ENCODE peak calls at places on chromosomes 13 and 19, in seven cellular contexts. One of them, this sample, is unnamed.

GRCh38 chr13:25468330-25469178 is 96.8 kb downstream of the ATP8A2 start:
- DNase-seq in GOT3: no peak
- DNase-seq in activated CD4-positive, alpha-beta T cell treated with anti-CD3 and anti-CD28 coated beads, Interleukin-2, amount 50 U/mL, for 1 hour: no peak
- DNase-seq in stimulated activated naive B cell treated with anti-CD40 and anti-IgM and Interleukin-4, amounts not matched to agents 10 μg/mL and 1 μg/mL and 100 μg/mL, for 72 hours: no peak
- DNase-seq in Right ventricle myocardium superior: no peak
- DNase-seq in neural crest cell: peak; percentile 47
- DNase-seq in T-cell: no peak
- DNase-seq in this sample: peak; percentile 48

GRCh38 chr13:40271511-40271910 is 394.9 kb downstream of the FOXO1 start:
- DNase-seq in stimulated activated naive B cell treated with anti-CD40 and anti-IgM and Interleukin-4, amounts not matched to agents 10 μg/mL and 1 μg/mL and 100 μg/mL, for 72 hours: no peak
- DNase-seq in Right ventricle myocardium superior: peak; percentile 57
- DNase-seq in activated CD4-positive, alpha-beta T cell treated with anti-CD3 and anti-CD28 coated beads, Interleukin-2, amount 50 U/mL, for 1 hour: no peak
- DNase-seq in GOT3: no peak
- DNase-seq in T-cell: no peak
- DNase-seq in neural crest cell: no peak
- DNase-seq in this sample: peak; percentile 45

GRCh38 chr13:112438094-112438493 is 61.9 kb downstream of the SPACA7 start:
- DNase-seq in T-cell: no peak
- DNase-seq in neural crest cell: no peak
- DNase-seq in Right ventricle myocardium superior: no peak
- DNase-seq in stimulated activated naive B cell treated with anti-CD40 and anti-IgM and Interleukin-4, amounts not matched to agents 10 μg/mL and 1 μg/mL and 100 μg/mL, for 72 hours: no peak
- DNase-seq in activated CD4-positive, alpha-beta T cell treated with anti-CD3 and anti-CD28 coated beads, Interleukin-2, amount 50 U/mL, for 1 hour: no peak
- DNase-seq in GOT3: no peak
- DNase-seq in this sample: no peak

GRCh38 chr13:110770678-110771077 is 57.2 kb downstream of the ING1 start:
- DNase-seq in stimulated activated naive B cell treated with anti-CD40 and anti-IgM and Interleukin-4, amounts not matched to agents 10 μg/mL and 1 μg/mL and 100 μg/mL, for 72 hours: no peak
- DNase-seq in T-cell: no peak
- DNase-seq in Right ventricle myocardium superior: no peak
- DNase-seq in neural crest cell: no peak
- DNase-seq in activated CD4-positive, alpha-beta T cell treated with anti-CD3 and anti-CD28 coated beads, Interleukin-2, amount 50 U/mL, for 1 hour: no peak
- DNase-seq in GOT3: no peak
- DNase-seq in this sample: no peak

GRCh38 chr19:5504115-5504514 is 48.9 kb downstream of the ZNRF4 start:
- DNase-seq in GOT3: no peak
- DNase-seq in neural crest cell: no peak
- DNase-seq in Right ventricle myocardium superior: no peak
- DNase-seq in T-cell: no peak
- DNase-seq in stimulated activated naive B cell treated with anti-CD40 and anti-IgM and Interleukin-4, amounts not matched to agents 10 μg/mL and 1 μg/mL and 100 μg/mL, for 72 hours: no peak
- DNase-seq in activated CD4-positive, alpha-beta T cell treated with anti-CD3 and anti-CD28 coated beads, Interleukin-2, amount 50 U/mL, for 1 hour: no peak
- DNase-seq in this sample: no peak

GRCh38 chr13:64527561-64527960 is 2702.6 kb downstream of the PCDH9 start:
- DNase-seq in activated CD4-positive, alpha-beta T cell treated with anti-CD3 and anti-CD28 coated beads, Interleukin-2, amount 50 U/mL, for 1 hour: no peak
- DNase-seq in stimulated activated naive B cell treated with anti-CD40 and anti-IgM and Interleukin-4, amounts not matched to agents 10 μg/mL and 1 μg/mL and 100 μg/mL, for 72 hours: no peak
- DNase-seq in GOT3: no peak
- DNase-seq in neural crest cell: no peak
- DNase-seq in Right ventricle myocardium superior: no peak
- DNase-seq in T-cell: no peak
- DNase-seq in this sample: no peak

GRCh38 chr13:101492251-101492910 is 39.9 kb downstream of the ITGBL1 start:
- DNase-seq in neural crest cell: no peak
- DNase-seq in Right ventricle myocardium superior: no peak
- DNase-seq in T-cell: no peak
- DNase-seq in activated CD4-positive, alpha-beta T cell treated with anti-CD3 and anti-CD28 coated beads, Interleukin-2, amount 50 U/mL, for 1 hour: no peak
- DNase-seq in stimulated activated naive B cell treated with anti-CD40 and anti-IgM and Interleukin-4, amounts not matched to agents 10 μg/mL and 1 μg/mL and 100 μg/mL, for 72 hours: no peak
- DNase-seq in GOT3: no peak
- DNase-seq in this sample: no peak

GRCh38 chr13:93080587-93080986 is 146.0 kb upstream of the GPC6 start:
- DNase-seq in activated CD4-positive, alpha-beta T cell treated with anti-CD3 and anti-CD28 coated beads, Interleukin-2, amount 50 U/mL, for 1 hour: no peak
- DNase-seq in Right ventricle myocardium superior: no peak
- DNase-seq in stimulated activated naive B cell treated with anti-CD40 and anti-IgM and Interleukin-4, amounts not matched to agents 10 μg/mL and 1 μg/mL and 100 μg/mL, for 72 hours: no peak
- DNase-seq in T-cell: no peak
- DNase-seq in neural crest cell: no peak
- DNase-seq in GOT3: no peak
- DNase-seq in this sample: no peak

GRCh38 chr13:77470986-77471385 is 64.5 kb upstream of the SCEL start:
- DNase-seq in GOT3: no peak
- DNase-seq in T-cell: no peak
- DNase-seq in neural crest cell: no peak
- DNase-seq in Right ventricle myocardium superior: no peak
- DNase-seq in activated CD4-positive, alpha-beta T cell treated with anti-CD3 and anti-CD28 coated beads, Interleukin-2, amount 50 U/mL, for 1 hour: no peak
- DNase-seq in stimulated activated naive B cell treated with anti-CD40 and anti-IgM and Interleukin-4, amounts not matched to agents 10 μg/mL and 1 μg/mL and 100 μg/mL, for 72 hours: no peak
- DNase-seq in this sample: no peak

GRCh38 chr13:69109891-69110525 is 997.6 kb upstream of the ATXN8OS start:
- DNase-seq in Right ventricle myocardium superior: no peak
- DNase-seq in activated CD4-positive, alpha-beta T cell treated with anti-CD3 and anti-CD28 coated beads, Interleukin-2, amount 50 U/mL, for 1 hour: no peak
- DNase-seq in neural crest cell: no peak
- DNase-seq in GOT3: no peak
- DNase-seq in T-cell: no peak
- DNase-seq in stimulated activated naive B cell treated with anti-CD40 and anti-IgM and Interleukin-4, amounts not matched to agents 10 μg/mL and 1 μg/mL and 100 μg/mL, for 72 hours: no peak
- DNase-seq in this sample: no peak

GRCh38 chr19:8481191-8481590 is 21.2 kb downstream of the PRAM1 start:
- DNase-seq in T-cell: no peak
- DNase-seq in neural crest cell: no peak
- DNase-seq in GOT3: no peak
- DNase-seq in stimulated activated naive B cell treated with anti-CD40 and anti-IgM and Interleukin-4, amounts not matched to agents 10 μg/mL and 1 μg/mL and 100 μg/mL, for 72 hours: no peak
- DNase-seq in activated CD4-positive, alpha-beta T cell treated with anti-CD3 and anti-CD28 coated beads, Interleukin-2, amount 50 U/mL, for 1 hour: no peak
- DNase-seq in Right ventricle myocardium superior: no peak
- DNase-seq in this sample: no peak

GRCh38 chr19:41398603-41399002 is 985 bp downstream of the BCKDHA start:
- DNase-seq in stimulated activated naive B cell treated with anti-CD40 and anti-IgM and Interleukin-4, amounts not matched to agents 10 μg/mL and 1 μg/mL and 100 μg/mL, for 72 hours: no peak
- DNase-seq in GOT3: no peak
- DNase-seq in T-cell: no peak
- DNase-seq in activated CD4-positive, alpha-beta T cell treated with anti-CD3 and anti-CD28 coated beads, Interleukin-2, amount 50 U/mL, for 1 hour: no peak
- DNase-seq in neural crest cell: no peak
- DNase-seq in Right ventricle myocardium superior: no peak
- DNase-seq in this sample: no peak

GRCh38 chr19:10454267-10454666 is 33.9 kb downstream of the PDE4A start:
- DNase-seq in GOT3: no peak
- DNase-seq in T-cell: no peak
- DNase-seq in neural crest cell: peak; percentile 40
- DNase-seq in Right ventricle myocardium superior: no peak
- DNase-seq in activated CD4-positive, alpha-beta T cell treated with anti-CD3 and anti-CD28 coated beads, Interleukin-2, amount 50 U/mL, for 1 hour: no peak
- DNase-seq in stimulated activated naive B cell treated with anti-CD40 and anti-IgM and Interleukin-4, amounts not matched to agents 10 μg/mL and 1 μg/mL and 100 μg/mL, for 72 hours: no peak
- DNase-seq in this sample: no peak

GRCh38 chr19:50607874-50608785 is 31.6 kb downstream of the SYT3 start:
- DNase-seq in GOT3: peak; percentile 35
- DNase-seq in Right ventricle myocardium superior: peak; percentile 77
- DNase-seq in stimulated activated naive B cell treated with anti-CD40 and anti-IgM and Interleukin-4, amounts not matched to agents 10 μg/mL and 1 μg/mL and 100 μg/mL, for 72 hours: peak; percentile 91
- DNase-seq in activated CD4-positive, alpha-beta T cell treated with anti-CD3 and anti-CD28 coated beads, Interleukin-2, amount 50 U/mL, for 1 hour: peak; percentile 56
- DNase-seq in neural crest cell: peak; percentile 97
- DNase-seq in T-cell: peak; percentile 3
- DNase-seq in this sample: peak; percentile 88

GRCh38 chr19:31282346-31282745 is 66.9 kb downstream of the TSHZ3 start:
- DNase-seq in T-cell: no peak
- DNase-seq in GOT3: no peak
- DNase-seq in stimulated activated naive B cell treated with anti-CD40 and anti-IgM and Interleukin-4, amounts not matched to agents 10 μg/mL and 1 μg/mL and 100 μg/mL, for 72 hours: no peak
- DNase-seq in activated CD4-positive, alpha-beta T cell treated with anti-CD3 and anti-CD28 coated beads, Interleukin-2, amount 50 U/mL, for 1 hour: no peak
- DNase-seq in neural crest cell: no peak
- DNase-seq in Right ventricle myocardium superior: no peak
- DNase-seq in this sample: no peak

GRCh38 chr19:12955996-12956395 is 1.0 kb downstream of the GADD45GIP1 start:
- DNase-seq in neural crest cell: no peak
- DNase-seq in activated CD4-positive, alpha-beta T cell treated with anti-CD3 and anti-CD28 coated beads, Interleukin-2, amount 50 U/mL, for 1 hour: no peak
- DNase-seq in stimulated activated naive B cell treated with anti-CD40 and anti-IgM and Interleukin-4, amounts not matched to agents 10 μg/mL and 1 μg/mL and 100 μg/mL, for 72 hours: no peak
- DNase-seq in T-cell: no peak
- DNase-seq in GOT3: no peak
- DNase-seq in Right ventricle myocardium superior: no peak
- DNase-seq in this sample: no peak

GRCh38 chr19:11044436-11044835 is 44.8 kb upstream of the LDLR start:
- DNase-seq in GOT3: no peak
- DNase-seq in neural crest cell: no peak
- DNase-seq in activated CD4-positive, alpha-beta T cell treated with anti-CD3 and anti-CD28 coated beads, Interleukin-2, amount 50 U/mL, for 1 hour: no peak
- DNase-seq in Right ventricle myocardium superior: no peak
- DNase-seq in stimulated activated naive B cell treated with anti-CD40 and anti-IgM and Interleukin-4, amounts not matched to agents 10 μg/mL and 1 μg/mL and 100 μg/mL, for 72 hours: no peak
- DNase-seq in T-cell: no peak
- DNase-seq in this sample: no peak

GRCh38 chr19:16301999-16302694 is 22.5 kb upstream of the KLF2 start:
- DNase-seq in T-cell: no peak
- DNase-seq in stimulated activated naive B cell treated with anti-CD40 and anti-IgM and Interleukin-4, amounts not matched to agents 10 μg/mL and 1 μg/mL and 100 μg/mL, for 72 hours: peak; percentile 17
- DNase-seq in Right ventricle myocardium superior: no peak
- DNase-seq in GOT3: no peak
- DNase-seq in activated CD4-positive, alpha-beta T cell treated with anti-CD3 and anti-CD28 coated beads, Interleukin-2, amount 50 U/mL, for 1 hour: no peak
- DNase-seq in neural crest cell: no peak
- DNase-seq in this sample: no peak

GRCh38 chr13:76019421-76020044 is 383.4 kb downstream of the LMO7 start:
- DNase-seq in GOT3: no peak
- DNase-seq in stimulated activated naive B cell treated with anti-CD40 and anti-IgM and Interleukin-4, amounts not matched to agents 10 μg/mL and 1 μg/mL and 100 μg/mL, for 72 hours: no peak
- DNase-seq in T-cell: no peak
- DNase-seq in neural crest cell: peak; percentile 49
- DNase-seq in Right ventricle myocardium superior: peak; percentile 34
- DNase-seq in activated CD4-positive, alpha-beta T cell treated with anti-CD3 and anti-CD28 coated beads, Interleukin-2, amount 50 U/mL, for 1 hour: no peak
- DNase-seq in this sample: no peak

GRCh38 chr13:71378992-71379905 is 487.8 kb downstream of the DACH1 start:
- DNase-seq in neural crest cell: no peak
- DNase-seq in GOT3: no peak
- DNase-seq in activated CD4-positive, alpha-beta T cell treated with anti-CD3 and anti-CD28 coated beads, Interleukin-2, amount 50 U/mL, for 1 hour: no peak
- DNase-seq in stimulated activated naive B cell treated with anti-CD40 and anti-IgM and Interleukin-4, amounts not matched to agents 10 μg/mL and 1 μg/mL and 100 μg/mL, for 72 hours: no peak
- DNase-seq in T-cell: no peak
- DNase-seq in Right ventricle myocardium superior: no peak
- DNase-seq in this sample: no peak

This sample was measured in activated naive CD8-positive, alpha-beta T cell treated with anti-CD3 and anti-CD28 coated beads, Interleukin-2, amount 10 ng/mL, durations not matched to agents 7 days and 5 days.